ENCODE peak calls at places on chromosome 17, in seven cellular contexts. X is GM12891, N is H1, D is SK-N-SH, R is HepG2, F is K562, A is GM12878. W is an unnamed sample.

GRCh38 chr17:60473788-60474187 is 51.5 kb downstream of the CHCT1 start:
- DNase-seq in X (no peak), N (no peak), D (peak; percentile 39), R (no peak), F (no peak), A (no peak), W (no peak)

GRCh38 chr17:80859004-80859941 is 132.4 kb upstream of the CHMP6 start:
- DNase-seq in X (no peak), N (no peak), D (peak; percentile 88), R (no peak), F (no peak), A (no peak), W (no peak)

GRCh38 chr17:44004761-44005526 is 522 bp downstream of the NAGS start:
- DNase-seq in X (no peak), N (peak; percentile 83), D (peak; percentile 58), R (no peak), F (no peak), A (no peak), W (no peak)

GRCh38 chr17:61459434-61459809 is 7.2 kb downstream of the TBX4 start:
- DNase-seq in X (no peak), N (no peak), D (no peak), R (no peak), F (no peak), A (no peak), W (no peak)

GRCh38 chr17:58399974-58400373 is 17.4 kb downstream of the RNF43 start:
- DNase-seq in X (no peak), N (no peak), D (no peak), R (no peak), F (no peak), A (no peak), W (no peak)

GRCh38 chr17:74865504-74866197 is 6.0 kb upstream of the GRIN2C start:
- DNase-seq in X (no peak), N (no peak), D (no peak), R (no peak), F (no peak), A (no peak), W (no peak)

GRCh38 chr17:10729334-10730193 is at the start of gene TMEM220:
- DNase-seq in X (peak; percentile 37), N (peak; percentile 87), D (peak; percentile 87), R (peak; percentile 26), F (no peak), A (no peak), W (peak; percentile 25)

GRCh38 chr17:73497721-73498120 is 146.5 kb downstream of the SDK2 start:
- DNase-seq in X (no peak), N (no peak), D (no peak), R (no peak), F (no peak), A (no peak), W (no peak)

GRCh38 chr17:34307110-34307509 is 12.1 kb upstream of the CCL8 start:
- DNase-seq in X (no peak), N (no peak), D (no peak), R (no peak), F (no peak), A (no peak), W (no peak)

GRCh38 chr17:57868007-57868774 is 18.3 kb upstream of the MRPS23 start:
- DNase-seq in X (peak; percentile 86), N (peak; percentile 71), D (peak; percentile 84), R (peak; percentile 59), F (peak; percentile 59), A (peak; percentile 47), W (peak; percentile 93)

GRCh38 chr17:61144876-61145564 is 254.6 kb upstream of the TBX2 start:
- DNase-seq in X (no peak), N (no peak), D (peak; percentile 84), R (no peak), F (peak; percentile 12), A (no peak), W (no peak)

GRCh38 chr17:7559307-7560171 is 989 bp downstream of the TNFSF13 start:
- DNase-seq in X (no peak), N (no peak), D (no peak), R (no peak), F (no peak), A (no peak), W (no peak)

GRCh38 chr17:6924121-6924676 is 71.7 kb upstream of the ALOX12 start:
- DNase-seq in X (no peak), N (no peak), D (no peak), R (no peak), F (no peak), A (no peak), W (no peak)

GRCh38 chr17:45850011-45850410 is 5.3 kb downstream of the SPPL2C start:
- DNase-seq in X (no peak), N (no peak), D (no peak), R (no peak), F (no peak), A (no peak), W (no peak)

DNA sequence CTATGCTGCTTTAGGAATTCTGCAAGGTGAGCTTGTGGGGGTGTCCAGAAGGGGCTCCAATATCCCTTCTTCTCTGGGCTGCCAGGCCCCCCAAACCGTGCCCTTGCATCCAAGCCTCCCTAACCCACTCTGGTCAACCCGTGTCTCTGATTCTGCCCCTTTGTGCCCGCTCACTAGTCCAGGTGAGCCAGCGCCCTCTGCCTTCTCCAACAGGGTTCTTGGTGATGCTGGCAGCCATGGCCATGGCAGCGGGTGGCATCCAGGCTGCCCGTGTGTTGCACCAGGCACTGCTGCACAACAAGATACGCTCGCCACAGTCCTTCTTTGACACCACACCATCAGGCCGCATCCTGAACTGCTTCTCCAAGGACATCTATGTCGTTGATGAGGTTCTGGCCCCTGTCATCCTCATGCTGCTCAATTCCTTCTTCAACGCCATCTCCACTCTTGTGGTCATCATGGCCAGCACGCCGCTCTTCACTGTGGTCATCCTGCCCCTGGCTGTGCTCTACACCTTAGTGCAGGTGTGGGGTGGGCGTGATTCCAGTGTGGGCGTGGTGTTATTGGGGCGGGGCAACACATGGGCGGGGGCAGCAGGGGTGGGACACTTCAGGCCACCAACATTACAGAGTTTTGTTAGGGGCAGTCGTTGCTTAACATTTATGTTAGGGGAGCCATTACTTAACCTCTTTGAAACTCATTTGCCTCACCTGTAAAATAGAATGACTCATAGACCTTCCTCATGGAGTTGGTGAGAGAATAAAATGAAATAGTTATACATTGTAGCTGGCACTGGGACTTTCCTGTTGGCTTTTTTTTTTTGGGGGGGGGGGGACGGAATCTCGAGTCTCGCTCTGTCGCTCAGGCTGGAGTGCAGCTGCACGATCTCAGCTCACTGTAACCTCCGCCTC is 31.4 kb downstream of the ANKRD40 start:
- DNase-seq in X (no peak), N (no peak), D (no peak), R (no peak), F (no peak), A (no peak), W (no peak)
- TF ChIP-seq TAF1 in X (no peak), N (no peak), D (no peak), R (no peak), F (no peak), A (no peak), W (no peak)

GRCh38 chr17:82226170-82226808 is 2.6 kb upstream of the SLC16A3 start:
- DNase-seq in X (no peak), N (no peak), D (no peak), R (no peak), F (no peak), A (no peak), W (no peak)

GRCh38 chr17:82226809-82227628 is 1.8 kb upstream of the SLC16A3 start:
- DNase-seq in X (no peak), N (no peak), D (no peak), R (no peak), F (no peak), A (no peak), W (no peak)

GRCh38 chr17:82224666-82225065 is 4.2 kb upstream of the SLC16A3 start:
- DNase-seq in X (no peak), N (no peak), D (no peak), R (no peak), F (no peak), A (no peak), W (no peak)

GRCh38 chr17:82223517-82223916 is 5.3 kb upstream of the SLC16A3 start:
- DNase-seq in X (no peak), N (no peak), D (peak; percentile 15), R (no peak), F (no peak), A (no peak), W (no peak)

GRCh38 chr17:82225368-82226029 is 3.3 kb upstream of the SLC16A3 start:
- DNase-seq in X (no peak), N (no peak), D (no peak), R (no peak), F (no peak), A (no peak), W (no peak)
- TF ChIP-seq POLR2AphosphoS5 in X (no peak), N (no peak), D (no peak), R (no peak), F (no peak), A (no peak), W (no peak)

GRCh38 chr17:63033142-63033541 is 67.1 kb downstream of the TANC2 start:
- DNase-seq in X (no peak), N (no peak), D (no peak), R (no peak), F (no peak), A (no peak), W (no peak)

GRCh38 chr17:63039342-63039741 is 73.3 kb downstream of the TANC2 start:
- DNase-seq in X (no peak), N (no peak), D (no peak), R (no peak), F (no peak), A (no peak), W (no peak)

GRCh38 chr17:63035271-63035670 is 69.2 kb downstream of the TANC2 start:
- DNase-seq in X (no peak), N (no peak), D (no peak), R (no peak), F (no peak), A (no peak), W (no peak)

GRCh38 chr17:63032141-63032540 is 66.1 kb downstream of the TANC2 start:
- DNase-seq in X (no peak), N (no peak), D (no peak), R (no peak), F (no peak), A (no peak), W (no peak)

DNA sequence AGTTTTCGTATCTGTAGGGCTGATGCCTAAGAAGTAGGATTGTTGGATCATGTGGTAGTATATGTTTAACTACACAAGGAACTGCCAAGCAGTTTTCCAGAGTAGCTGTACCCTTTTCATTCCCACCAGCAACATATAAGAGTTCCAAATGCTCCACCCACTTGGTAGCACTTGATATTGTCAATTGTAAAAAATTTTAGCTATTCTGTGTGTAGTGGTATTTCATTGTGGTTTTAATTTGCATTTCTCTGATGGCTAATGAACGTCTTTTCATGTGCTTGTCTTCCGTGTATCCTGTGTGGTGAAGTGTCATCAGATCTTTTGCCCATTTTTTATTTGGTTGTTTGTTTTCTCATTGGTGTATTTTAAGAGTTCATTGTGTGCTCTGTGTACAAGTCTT is 69.7 kb downstream of the TANC2 start:
- DNase-seq in X (no peak), N (no peak), D (no peak), R (no peak), F (no peak), A (no peak), W (no peak)
- TF ChIP-seq TAF1 in X (no peak), N (no peak), D (no peak), R (no peak), F (no peak), A (no peak), W (no peak)

DNA sequence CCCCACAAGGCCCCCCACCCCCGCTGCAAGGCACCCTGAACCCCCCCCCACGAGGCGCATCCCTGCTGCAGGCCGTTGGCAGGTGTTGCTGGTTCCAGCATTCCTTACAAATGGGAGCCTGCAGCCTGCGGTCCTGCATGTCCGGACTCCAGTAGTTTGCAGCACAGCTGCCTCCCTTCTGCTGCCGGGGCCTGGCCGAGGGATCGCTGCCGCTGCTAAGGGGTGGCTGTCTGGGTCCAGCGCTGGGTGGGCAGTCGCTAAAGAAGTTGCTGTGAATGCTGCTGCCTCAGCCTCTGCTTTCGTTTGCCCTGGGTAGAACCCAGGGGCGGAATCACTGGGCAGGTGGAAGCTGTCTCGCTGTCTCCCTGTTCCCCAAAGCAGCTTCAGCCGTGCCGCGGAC is 11.8 kb downstream of the UTS2R start:
- DNase-seq in X (no peak), N (no peak), D (peak; percentile 70), R (no peak), F (no peak), A (no peak), W (no peak)
- TF ChIP-seq POLR2AphosphoS5 in X (no peak), N (no peak), D (no peak), R (no peak), F (no peak), A (no peak), W (no peak)